ENCODE peak calls at places on chromosomes 2 and 18, in seven cellular contexts. B, M, G, Q, J, A and O are unnamed samples.

GRCh38 chr2:235609746-235610145 is 115.9 kb downstream of the AGAP1 start:
- DNase-seq in B (no peak), M (no peak), G (no peak), Q (no peak), J (no peak), A (no peak), O (no peak)

GRCh38 chr2:199718074-199718473 is 132.9 kb downstream of the FTCDNL1 start:
- DNase-seq in B (no peak), M (no peak), G (no peak), Q (no peak), J (no peak), A (no peak), O (no peak)

GRCh38 chr2:213007290-213007838 is 144.0 kb downstream of the IKZF2 start:
- DNase-seq in B (no peak), M (no peak), G (no peak), Q (no peak), J (no peak), A (no peak), O (no peak)

GRCh38 chr2:134405641-134406081 is 151.8 kb downstream of the MGAT5 start:
- DNase-seq in B (no peak), M (no peak), G (no peak), Q (no peak), J (no peak), A (no peak), O (no peak)

GRCh38 chr2:234974501-234975385 is 22.9 kb downstream of the SH3BP4 start:
- DNase-seq in B (no peak), M (peak; percentile 79), G (peak; percentile 39), Q (no peak), J (no peak), A (no peak), O (no peak)

GRCh38 chr2:7031424-7032245 is 114.4 kb downstream of the RNF144A start:
- DNase-seq in B (peak; percentile 86), M (peak; percentile 100), G (no peak), Q (peak; percentile 41), J (peak; percentile 87), A (peak; percentile 90), O (no peak)

GRCh38 chr2:169363570-169364150 is 1.3 kb upstream of the LRP2 start:
- DNase-seq in B (peak; percentile 79), M (peak; percentile 20), G (peak; percentile 23), Q (no peak), J (peak; percentile 58), A (peak; percentile 62), O (no peak)

GRCh38 chr2:109473616-109474318 is 140.0 kb downstream of the SEPTIN10 start:
- DNase-seq in B (peak; percentile 51), M (no peak), G (no peak), Q (no peak), J (no peak), A (no peak), O (no peak)

GRCh38 chr2:78082555-78082954 is 560.4 kb upstream of the LRRTM4 start:
- DNase-seq in B (no peak), M (no peak), G (no peak), Q (no peak), J (no peak), A (no peak), O (no peak)

GRCh38 chr2:22520337-22521288 is 864.4 kb upstream of the KLHL29 start:
- DNase-seq in B (no peak), M (no peak), G (no peak), Q (no peak), J (no peak), A (no peak), O (no peak)

GRCh38 chr2:168935810-168936581 is 34.9 kb downstream of the G6PC2 start:
- DNase-seq in B (no peak), M (no peak), G (no peak), Q (no peak), J (no peak), A (peak; percentile 49), O (no peak)

GRCh38 chr18:44700652-44701051 is 20.0 kb downstream of the SETBP1 start:
- DNase-seq in B (peak; percentile 79), M (peak; percentile 51), G (no peak), Q (no peak), J (no peak), A (peak; percentile 37), O (no peak)

GRCh38 chr18:40582105-40582504 is 1372.9 kb upstream of the PIK3C3 start:
- DNase-seq in B (no peak), M (no peak), G (no peak), Q (no peak), J (no peak), A (no peak), O (no peak)

GRCh38 chr18:10320201-10320600 is 134.2 kb upstream of the APCDD1 start:
- DNase-seq in B (no peak), M (no peak), G (no peak), Q (no peak), J (no peak), A (no peak), O (no peak)

GRCh38 chr2:141692829-141693228 is 438.0 kb downstream of the LRP1B start:
- DNase-seq in B (no peak), M (no peak), G (no peak), Q (no peak), J (no peak), A (no peak), O (no peak)

GRCh38 chr2:220269421-220269820 is 642.0 kb downstream of the SLC4A3 start:
- DNase-seq in B (no peak), M (no peak), G (no peak), Q (no peak), J (no peak), A (no peak), O (no peak)

GRCh38 chr2:54724560-54725342 is 1.3 kb downstream of the EML6 start:
- DNase-seq in B (peak; percentile 89), M (peak; percentile 25), G (peak; percentile 48), Q (no peak), J (no peak), A (peak; percentile 54), O (peak; percentile 28)

GRCh38 chr2:28507806-28508764 is 12.2 kb downstream of the PLB1 start:
- DNase-seq in B (no peak), M (peak; percentile 54), G (no peak), Q (no peak), J (no peak), A (peak; percentile 82), O (no peak)

GRCh38 chr2:108604196-108604595 is 69.9 kb downstream of the LIMS1 start:
- DNase-seq in B (no peak), M (no peak), G (no peak), Q (no peak), J (no peak), A (no peak), O (no peak)

GRCh38 chr2:3129867-3130266 is 247.8 kb downstream of the EIPR1 start:
- DNase-seq in B (peak; percentile 34), M (no peak), G (no peak), Q (no peak), J (no peak), A (no peak), O (no peak)

GRCh38 chr2:135422898-135423297 is 108.1 kb downstream of the ZRANB3 start:
- DNase-seq in B (no peak), M (no peak), G (no peak), Q (no peak), J (no peak), A (no peak), O (no peak)

GRCh38 chr2:135424849-135425248 is 106.2 kb downstream of the ZRANB3 start:
- DNase-seq in B (no peak), M (no peak), G (no peak), Q (no peak), J (no peak), A (no peak), O (no peak)
- TF ChIP-seq CTCF in B (no peak), M (no peak), G (no peak), Q (no peak), J (no peak), A (no peak), O (no peak)

GRCh38 chr2:41950440-41950960 is 97.3 kb upstream of the PKDCC start:
- DNase-seq in B (no peak), M (no peak), G (no peak), Q (no peak), J (no peak), A (no peak), O (no peak)

GRCh38 chr2:41949541-41950439 is 98.0 kb upstream of the PKDCC start:
- DNase-seq in B (no peak), M (no peak), G (no peak), Q (no peak), J (no peak), A (no peak), O (no peak)

GRCh38 chr2:41949091-41949490 is 98.7 kb upstream of the PKDCC start:
- DNase-seq in B (no peak), M (no peak), G (no peak), Q (no peak), J (no peak), A (no peak), O (no peak)

GRCh38 chr2:41947701-41948396 is 100.0 kb upstream of the PKDCC start:
- DNase-seq in B (no peak), M (no peak), G (peak; percentile 77), Q (no peak), J (no peak), A (peak; percentile 57), O (peak; percentile 67)

DNA sequence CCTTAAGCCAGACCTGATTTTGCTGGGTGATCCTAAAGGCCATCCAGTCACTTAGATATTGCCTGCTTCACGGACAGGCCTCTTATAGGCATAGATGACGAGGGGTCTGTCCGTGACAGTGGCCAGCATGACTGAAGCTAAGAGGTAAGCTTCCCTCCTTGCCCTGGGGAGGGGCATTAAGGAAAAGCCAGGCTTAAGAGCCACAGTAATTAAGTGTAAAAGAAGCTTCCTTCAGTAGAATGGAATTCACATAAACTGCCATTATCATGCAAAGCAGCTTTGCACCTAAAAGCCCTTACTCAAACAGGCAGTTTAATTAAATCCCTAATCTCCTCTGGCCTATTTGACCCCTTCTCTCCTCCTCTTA is 99.4 kb upstream of the PKDCC start:
- DNase-seq in B (no peak), M (no peak), G (no peak), Q (no peak), J (no peak), A (no peak), O (no peak)
- H3K27ac ChIP-seq in B (no peak overlapping the region), M (no peak overlapping the region), G (no peak overlapping the region), Q (no peak overlapping the region), J (no peak overlapping the region), A (peak overlapping the region; percentile 24), O (peak overlapping the region; percentile 79)

GRCh38 chr2:74551942-74552913 is 1.5 kb downstream of the LOXL3 start:
- DNase-seq in B (no peak), M (no peak), G (no peak), Q (no peak), J (no peak), A (no peak), O (no peak)
- H3K4me3 ChIP-seq in B (no peak overlapping the region), M (no peak overlapping the region), G (no peak overlapping the region), Q (no peak overlapping the region), J (no peak overlapping the region), A (no peak overlapping the region), O (peak overlapping the region; percentile 78)

DNA sequence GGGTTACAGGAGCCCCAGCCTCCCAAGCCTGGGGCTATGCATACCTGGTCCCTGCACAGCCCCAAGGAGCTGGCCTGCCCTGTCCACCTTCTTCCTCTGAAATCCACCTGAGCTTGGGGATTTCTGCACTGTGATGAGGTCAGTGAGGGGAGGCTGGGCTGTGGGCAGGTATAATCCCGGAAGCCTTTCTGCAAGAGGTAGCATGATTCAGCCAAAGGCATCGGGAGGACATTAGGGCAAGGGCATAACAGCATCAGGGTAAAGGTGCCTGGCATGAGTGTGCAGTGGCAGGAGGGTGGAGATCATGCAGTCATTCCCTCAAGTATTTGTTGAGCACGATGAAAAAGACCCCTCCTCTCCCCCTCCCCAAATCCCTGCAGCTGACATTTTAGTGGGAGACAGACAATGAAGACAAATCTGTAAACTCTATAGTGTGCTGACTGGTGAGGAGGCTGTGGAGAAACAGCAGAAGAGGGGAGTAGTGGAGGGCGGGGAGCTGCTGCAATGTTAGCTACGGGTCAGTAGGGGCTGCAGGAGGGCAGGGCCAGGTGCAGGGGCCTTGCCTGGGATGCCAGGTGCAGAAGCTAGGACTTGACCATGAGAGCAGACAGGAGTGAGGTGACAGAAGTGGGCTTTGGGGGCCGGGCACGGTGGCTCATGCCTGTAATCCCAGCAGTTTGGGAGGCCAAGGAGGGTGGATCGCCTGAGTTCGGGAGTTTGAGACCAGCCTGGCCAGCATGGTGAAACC is 18.7 kb downstream of the ZFP36L2 start:
- DNase-seq in B (no peak), M (no peak), G (no peak), Q (no peak), J (no peak), A (no peak), O (no peak)
- TF ChIP-seq CTCF in B (no peak), M (no peak), G (no peak), Q (no peak), J (no peak), A (no peak), O (no peak)